ENCODE peak calls at places on chromosomes 13 and 19, in five cellular contexts. S is stimulated activated naive CD8-positive, alpha-beta T cell treated with anti-CD3 and anti-CD28 coated beads, Interleukin-15, Interleukin-2, amounts not matched to agents 100 U/mL and 50 U/mL, for 24 hours; Y is lower lobe of right lung; T is substantia nigra; R is stomach. G is an unnamed sample.

GRCh38 chr19:35216026-35216832 is 12.3 kb downstream of the FAM187B start:
- DNase-seq in T (no peak), Y (no peak), S (no peak), R (no peak), G (no peak)

GRCh38 chr13:51479199-51479523 is 26.3 kb upstream of the INTS6 start:
- DNase-seq in Y (no peak), R (no peak), T (no peak), S (no peak), G (no peak)

GRCh38 chr19:5186293-5187050 is 154.1 kb downstream of the PTPRS start:
- DNase-seq in S (no peak), Y (no peak), T (no peak), R (no peak), G (no peak)

GRCh38 chr19:16791942-16792341 is 37.3 kb upstream of the SIN3B start:
- DNase-seq in R (no peak), T (no peak), S (no peak), Y (no peak), G (no peak)

GRCh38 chr19:45311640-45312039 is 11.0 kb downstream of the CKM start:
- DNase-seq in Y (peak; percentile 51), T (no peak), R (no peak), S (no peak), G (no peak)

GRCh38 chr13:27053235-27053884 is 118.3 kb downstream of the USP12 start:
- DNase-seq in Y (no peak), R (no peak), T (no peak), S (no peak), G (no peak)

GRCh38 chr13:44300895-44301638 is 72.6 kb upstream of the SERP2 start:
- DNase-seq in R (peak; percentile 66), T (no peak), Y (no peak), S (no peak), G (peak; percentile 38)

GRCh38 chr19:21604351-21604926 is 99.0 kb downstream of the ZNF429 start:
- DNase-seq in S (no peak), T (no peak), Y (no peak), R (no peak), G (peak; percentile 55)

GRCh38 chr19:6060600-6061391 is 49.5 kb downstream of the RFX2 start:
- DNase-seq in S (peak; percentile 46), Y (no peak), R (no peak), T (no peak), G (no peak)

GRCh38 chr19:28521614-28522544 is 691.1 kb downstream of the UQCRFS1 start:
- DNase-seq in T (no peak), R (no peak), S (no peak), Y (no peak), G (no peak)

G was measured in GM20000.